ENCODE peak calls at places on chromosomes 2 and 18, in nine cellular contexts. One of them, this sample, is unnamed.

GRCh38 chr18:48781041-48781989 is 169.4 kb downstream of the SMAD7 start:
- DNase-seq in OCI-LY7: no peak
- DNase-seq in kidney epithelial cell: no peak
- DNase-seq in sigmoid colon: peak
- DNase-seq in heart right ventricle: peak
- DNase-seq in GM13977: no peak
- DNase-seq in fibroblast of mammary gland: peak
- DNase-seq in brain microvascular endothelial cell: peak
- DNase-seq in Calu3: no peak
- DNase-seq in this sample: no peak

GRCh38 chr2:236308855-236309668 is 44.9 kb upstream of the ASB18 start:
- DNase-seq in OCI-LY7: no peak
- DNase-seq in kidney epithelial cell: no peak
- DNase-seq in sigmoid colon: no peak
- DNase-seq in heart right ventricle: no peak
- DNase-seq in GM13977: no peak
- DNase-seq in fibroblast of mammary gland: no peak
- DNase-seq in brain microvascular endothelial cell: no peak
- DNase-seq in Calu3: no peak
- DNase-seq in this sample: no peak

GRCh38 chr2:202186641-202187202 is 51.7 kb downstream of the SUMO1 start:
- DNase-seq in OCI-LY7: no peak
- DNase-seq in kidney epithelial cell: no peak
- DNase-seq in sigmoid colon: no peak
- DNase-seq in heart right ventricle: no peak
- DNase-seq in GM13977: no peak
- DNase-seq in fibroblast of mammary gland: no peak
- DNase-seq in brain microvascular endothelial cell: no peak
- DNase-seq in Calu3: no peak
- DNase-seq in this sample: no peak

GRCh38 chr2:203656522-203657287 is 49.7 kb upstream of the CD28 start:
- DNase-seq in OCI-LY7: peak
- DNase-seq in kidney epithelial cell: no peak
- DNase-seq in sigmoid colon: peak
- DNase-seq in heart right ventricle: no peak
- DNase-seq in GM13977: no peak
- DNase-seq in fibroblast of mammary gland: peak
- DNase-seq in brain microvascular endothelial cell: no peak
- DNase-seq in Calu3: peak
- DNase-seq in this sample: no peak

GRCh38 chr2:6213056-6213780 is 521.0 kb downstream of the SOX11 start:
- DNase-seq in OCI-LY7: no peak
- DNase-seq in kidney epithelial cell: no peak
- DNase-seq in sigmoid colon: no peak
- DNase-seq in heart right ventricle: no peak
- DNase-seq in GM13977: no peak
- DNase-seq in fibroblast of mammary gland: no peak
- DNase-seq in brain microvascular endothelial cell: no peak
- DNase-seq in Calu3: no peak
- DNase-seq in this sample: no peak

GRCh38 chr18:79685281-79685680 is 5.7 kb downstream of the CTDP1 start:
- DNase-seq in OCI-LY7: no peak
- DNase-seq in kidney epithelial cell: no peak
- DNase-seq in sigmoid colon: no peak
- DNase-seq in heart right ventricle: no peak
- DNase-seq in GM13977: no peak
- DNase-seq in fibroblast of mammary gland: no peak
- DNase-seq in brain microvascular endothelial cell: no peak
- DNase-seq in Calu3: no peak
- DNase-seq in this sample: peak

GRCh38 chr2:41949541-41950439 is 98.0 kb upstream of the PKDCC start:
- DNase-seq in OCI-LY7: no peak
- DNase-seq in kidney epithelial cell: no peak
- DNase-seq in sigmoid colon: no peak
- DNase-seq in heart right ventricle: no peak
- DNase-seq in GM13977: no peak
- DNase-seq in fibroblast of mammary gland: no peak
- DNase-seq in brain microvascular endothelial cell: no peak
- DNase-seq in Calu3: no peak
- DNase-seq in this sample: no peak

GRCh38 chr2:239098288-239098970 is 250.5 kb downstream of the TWIST2 start:
- DNase-seq in OCI-LY7: no peak
- DNase-seq in kidney epithelial cell: no peak
- DNase-seq in sigmoid colon: peak
- DNase-seq in heart right ventricle: no peak
- DNase-seq in GM13977: no peak
- DNase-seq in fibroblast of mammary gland: no peak
- DNase-seq in brain microvascular endothelial cell: no peak
- DNase-seq in Calu3: no peak
- DNase-seq in this sample: no peak

GRCh38 chr2:52749764-52750163 is 1017.8 kb upstream of the CHAC2 start:
- DNase-seq in OCI-LY7: no peak
- DNase-seq in kidney epithelial cell: no peak
- DNase-seq in sigmoid colon: no peak
- DNase-seq in heart right ventricle: no peak
- DNase-seq in GM13977: no peak
- DNase-seq in fibroblast of mammary gland: no peak
- DNase-seq in brain microvascular endothelial cell: no peak
- DNase-seq in Calu3: no peak
- DNase-seq in this sample: no peak

GRCh38 chr2:135741395-135742306 is at the start of gene UBXN4:
- DNase-seq in OCI-LY7: peak
- DNase-seq in kidney epithelial cell: peak
- DNase-seq in sigmoid colon: peak
- DNase-seq in heart right ventricle: peak
- DNase-seq in GM13977: peak
- DNase-seq in fibroblast of mammary gland: peak
- DNase-seq in brain microvascular endothelial cell: peak
- DNase-seq in Calu3: peak
- DNase-seq in this sample: peak
- TF ChIP-seq CTCF in OCI-LY7: peak
- TF ChIP-seq CTCF in kidney epithelial cell: peak
- TF ChIP-seq CTCF in sigmoid colon: no peak
- TF ChIP-seq CTCF in heart right ventricle: peak
- TF ChIP-seq CTCF in GM13977: peak
- TF ChIP-seq CTCF in fibroblast of mammary gland: peak
- TF ChIP-seq CTCF in brain microvascular endothelial cell: peak
- TF ChIP-seq CTCF in Calu3: no peak
- TF ChIP-seq CTCF in this sample: peak

GRCh38 chr2:68100189-68100588 is 37.4 kb upstream of the C1D start:
- DNase-seq in OCI-LY7: no peak
- DNase-seq in kidney epithelial cell: no peak
- DNase-seq in sigmoid colon: no peak
- DNase-seq in heart right ventricle: no peak
- DNase-seq in GM13977: no peak
- DNase-seq in fibroblast of mammary gland: no peak
- DNase-seq in brain microvascular endothelial cell: no peak
- DNase-seq in Calu3: no peak
- DNase-seq in this sample: no peak

GRCh38 chr2:68104111-68104835 is 41.5 kb upstream of the C1D start:
- DNase-seq in OCI-LY7: no peak
- DNase-seq in kidney epithelial cell: no peak
- DNase-seq in sigmoid colon: no peak
- DNase-seq in heart right ventricle: no peak
- DNase-seq in GM13977: no peak
- DNase-seq in fibroblast of mammary gland: no peak
- DNase-seq in brain microvascular endothelial cell: no peak
- DNase-seq in Calu3: no peak
- DNase-seq in this sample: no peak

GRCh38 chr2:68099260-68099659 is 36.5 kb upstream of the C1D start:
- DNase-seq in OCI-LY7: peak
- DNase-seq in kidney epithelial cell: no peak
- DNase-seq in sigmoid colon: no peak
- DNase-seq in heart right ventricle: no peak
- DNase-seq in GM13977: no peak
- DNase-seq in fibroblast of mammary gland: no peak
- DNase-seq in brain microvascular endothelial cell: no peak
- DNase-seq in Calu3: no peak
- DNase-seq in this sample: no peak

GRCh38 chr2:68103656-68104055 is 40.9 kb upstream of the C1D start:
- DNase-seq in OCI-LY7: no peak
- DNase-seq in kidney epithelial cell: no peak
- DNase-seq in sigmoid colon: no peak
- DNase-seq in heart right ventricle: no peak
- DNase-seq in GM13977: no peak
- DNase-seq in fibroblast of mammary gland: peak
- DNase-seq in brain microvascular endothelial cell: no peak
- DNase-seq in Calu3: no peak
- DNase-seq in this sample: no peak

DNA sequence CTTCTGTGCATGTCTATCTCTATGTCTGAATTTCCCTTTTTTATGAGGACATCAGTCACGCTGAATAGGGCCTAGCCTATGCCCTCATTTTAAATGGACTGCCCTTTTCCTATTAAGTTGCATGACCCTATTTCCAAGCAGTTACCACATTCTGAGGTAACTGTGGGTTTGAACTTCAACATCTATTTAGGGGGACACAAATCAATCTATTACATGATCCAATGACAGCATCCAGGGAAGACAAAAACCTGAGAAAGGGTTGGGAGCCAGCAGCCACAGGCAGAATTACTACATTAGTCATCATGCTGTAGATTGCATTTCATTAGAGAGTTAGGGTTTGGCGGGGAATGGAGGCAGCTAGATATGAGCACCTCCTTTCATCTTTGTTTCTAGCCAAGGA is 40.2 kb upstream of the C1D start:
- DNase-seq in OCI-LY7: no peak
- DNase-seq in kidney epithelial cell: no peak
- DNase-seq in sigmoid colon: no peak
- DNase-seq in heart right ventricle: no peak
- DNase-seq in GM13977: no peak
- DNase-seq in fibroblast of mammary gland: peak
- DNase-seq in brain microvascular endothelial cell: no peak
- DNase-seq in Calu3: no peak
- DNase-seq in this sample: no peak
- TF ChIP-seq CTCF in OCI-LY7: no peak
- TF ChIP-seq CTCF in kidney epithelial cell: no peak
- TF ChIP-seq CTCF in sigmoid colon: no peak
- TF ChIP-seq CTCF in heart right ventricle: no peak
- TF ChIP-seq CTCF in GM13977: no peak
- TF ChIP-seq CTCF in fibroblast of mammary gland: no peak
- TF ChIP-seq CTCF in brain microvascular endothelial cell: no peak
- TF ChIP-seq CTCF in Calu3: no peak
- TF ChIP-seq CTCF in this sample: no peak

DNA sequence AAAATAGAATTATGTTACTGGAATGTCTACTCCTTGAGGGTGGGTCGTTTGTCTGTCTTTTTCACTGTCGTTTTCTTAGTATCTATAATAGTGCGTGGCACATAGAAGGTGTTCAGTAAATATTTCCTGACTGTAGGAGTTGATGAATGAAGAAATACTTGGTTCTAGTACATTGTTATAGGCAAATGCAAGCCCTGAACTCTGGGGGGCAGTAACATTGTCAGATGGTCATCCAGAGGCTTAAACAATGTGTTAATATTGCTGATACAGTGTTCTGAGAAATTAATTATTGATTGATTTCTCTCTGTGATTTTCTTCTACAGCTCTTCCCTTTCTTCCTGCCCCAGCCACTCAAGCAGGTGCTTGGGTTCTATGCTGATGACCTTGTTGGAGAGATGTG is 24.4 kb upstream of the THOC1 start:
- DNase-seq in OCI-LY7: no peak
- DNase-seq in kidney epithelial cell: no peak
- DNase-seq in sigmoid colon: no peak
- DNase-seq in heart right ventricle: no peak
- DNase-seq in GM13977: no peak
- DNase-seq in fibroblast of mammary gland: peak
- DNase-seq in brain microvascular endothelial cell: peak
- DNase-seq in Calu3: no peak
- DNase-seq in this sample: no peak
- TF ChIP-seq CTCF in OCI-LY7: peak
- TF ChIP-seq CTCF in kidney epithelial cell: peak
- TF ChIP-seq CTCF in sigmoid colon: no peak
- TF ChIP-seq CTCF in heart right ventricle: peak
- TF ChIP-seq CTCF in GM13977: no peak
- TF ChIP-seq CTCF in fibroblast of mammary gland: peak
- TF ChIP-seq CTCF in brain microvascular endothelial cell: peak
- TF ChIP-seq CTCF in Calu3: no peak
- TF ChIP-seq CTCF in this sample: no peak

GRCh38 chr2:27024188-27024587 is 8.6 kb upstream of the TMEM214 start:
- DNase-seq in OCI-LY7: no peak
- DNase-seq in kidney epithelial cell: no peak
- DNase-seq in sigmoid colon: no peak
- DNase-seq in heart right ventricle: no peak
- DNase-seq in GM13977: no peak
- DNase-seq in fibroblast of mammary gland: no peak
- DNase-seq in brain microvascular endothelial cell: no peak
- DNase-seq in Calu3: no peak
- DNase-seq in this sample: no peak
- TF ChIP-seq CTCF in OCI-LY7: peak
- TF ChIP-seq CTCF in kidney epithelial cell: peak
- TF ChIP-seq CTCF in sigmoid colon: no peak
- TF ChIP-seq CTCF in heart right ventricle: no peak
- TF ChIP-seq CTCF in GM13977: no peak
- TF ChIP-seq CTCF in fibroblast of mammary gland: no peak
- TF ChIP-seq CTCF in brain microvascular endothelial cell: peak
- TF ChIP-seq CTCF in Calu3: no peak
- TF ChIP-seq CTCF in this sample: no peak

DNA sequence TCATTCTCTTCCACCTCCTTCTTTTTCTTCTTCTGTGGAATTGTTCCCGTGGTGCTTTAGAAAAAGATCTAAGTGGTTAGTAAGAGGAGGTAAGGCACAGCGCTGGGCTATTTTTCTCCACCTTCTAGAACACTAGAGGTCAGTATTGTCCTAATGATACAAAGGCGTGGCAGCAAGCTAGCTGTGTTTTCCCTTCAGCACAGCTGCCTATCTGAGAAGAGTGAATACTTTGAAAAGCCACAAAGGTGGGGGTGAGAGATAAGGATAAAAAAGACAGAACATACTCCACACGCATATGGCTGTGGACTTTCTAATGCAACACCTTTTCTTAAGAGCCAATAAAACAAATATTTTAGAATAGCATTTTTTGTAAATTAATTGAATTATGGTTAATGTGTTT is 2.1 kb downstream of the CNTNAP5 start:
- DNase-seq in OCI-LY7: peak
- DNase-seq in kidney epithelial cell: peak
- DNase-seq in sigmoid colon: no peak
- DNase-seq in heart right ventricle: no peak
- DNase-seq in GM13977: peak
- DNase-seq in fibroblast of mammary gland: peak
- DNase-seq in brain microvascular endothelial cell: peak
- DNase-seq in Calu3: peak
- DNase-seq in this sample: peak
- TF ChIP-seq CTCF in OCI-LY7: peak
- TF ChIP-seq CTCF in kidney epithelial cell: peak
- TF ChIP-seq CTCF in sigmoid colon: no peak
- TF ChIP-seq CTCF in heart right ventricle: peak
- TF ChIP-seq CTCF in GM13977: peak
- TF ChIP-seq CTCF in fibroblast of mammary gland: peak
- TF ChIP-seq CTCF in brain microvascular endothelial cell: peak
- TF ChIP-seq CTCF in Calu3: no peak
- TF ChIP-seq CTCF in this sample: peak